ENCODE peak calls at places on chromosomes 12 and 14, in six cellular contexts. O is nucleus accumbens, Z is SW480, D is progenitor cell of endocrine pancreas, U is Kasumi-1, Y is astrocyte of the spinal cord. L is an unnamed sample.

GRCh38 chr12:100498141-100498540 is 24.5 kb downstream of the NR1H4 start:
- DNase-seq in O (no peak), Z (no peak), D (no peak), U (no peak), Y (no peak), L (no peak)

GRCh38 chr12:56995930-56996496 is 10.3 kb downstream of the ZBTB39 start:
- DNase-seq in O (no peak), Z (no peak), D (no peak), U (no peak), Y (no peak), L (no peak)

GRCh38 chr14:32813401-32813800 is 125.3 kb upstream of the NPAS3 start:
- DNase-seq in O (no peak), Z (no peak), D (no peak), U (no peak), Y (peak; percentile 12), L (no peak)

GRCh38 chr14:37179896-37180502 is 7.6 kb upstream of the SLC25A21 start:
- DNase-seq in O (no peak), Z (no peak), D (no peak), U (no peak), Y (no peak), L (no peak)

GRCh38 chr14:36066636-36067035 is 109.9 kb downstream of the PTCSC3 start:
- DNase-seq in O (no peak), Z (no peak), D (no peak), U (no peak), Y (no peak), L (peak; percentile 41)

GRCh38 chr14:54772451-54772881 is 130.2 kb downstream of the GCH1 start:
- DNase-seq in O (no peak), Z (no peak), D (no peak), U (no peak), Y (peak; percentile 61), L (peak; percentile 13)

GRCh38 chr14:61601923-61602732 is 93.2 kb upstream of the HIF1A start:
- DNase-seq in O (no peak), Z (no peak), D (no peak), U (peak; percentile 55), Y (peak; percentile 23), L (no peak)

GRCh38 chr12:68334136-68334535 is 2.0 kb upstream of the MDM1 start:
- DNase-seq in O (no peak), Z (peak; percentile 12), D (no peak), U (no peak), Y (no peak), L (no peak)

GRCh38 chr14:22838631-22839041 is 2.3 kb downstream of the MMP14 start:
- DNase-seq in O (no peak), Z (no peak), D (no peak), U (peak; percentile 59), Y (peak; percentile 80), L (no peak)

GRCh38 chr12:122452701-122453285 is 30.3 kb upstream of the CLIP1 start:
- DNase-seq in O (no peak), Z (no peak), D (no peak), U (no peak), Y (no peak), L (no peak)

GRCh38 chr12:92290016-92290685 is 144.5 kb upstream of the BTG1 start:
- DNase-seq in O (no peak), Z (no peak), D (no peak), U (no peak), Y (peak; percentile 57), L (peak; percentile 38)

GRCh38 chr12:131101703-131102492 is 148.2 kb downstream of the ADGRD1 start:
- DNase-seq in O (no peak), Z (no peak), D (no peak), U (peak; percentile 28), Y (no peak), L (no peak)

GRCh38 chr12:21697829-21698630 is 40.4 kb upstream of the LDHB start:
- DNase-seq in O (no peak), Z (peak; percentile 22), D (no peak), U (peak; percentile 44), Y (peak; percentile 41), L (no peak)

GRCh38 chr12:30019386-30020140 is 235.8 kb upstream of the TMTC1 start:
- DNase-seq in O (no peak), Z (no peak), D (no peak), U (no peak), Y (no peak), L (no peak)

GRCh38 chr12:92139634-92140555 is 5.8 kb downstream of the BTG1 start:
- DNase-seq in O (no peak), Z (peak; percentile 61), D (no peak), U (no peak), Y (peak; percentile 64), L (no peak)

GRCh38 chr12:84455598-84455997 is 457.0 kb downstream of the SLC6A15 start:
- DNase-seq in O (no peak), Z (no peak), D (no peak), U (no peak), Y (no peak), L (no peak)

GRCh38 chr12:15712823-15713663 is 76.1 kb downstream of the EPS8 start:
- DNase-seq in O (no peak), Z (peak; percentile 78), D (no peak), U (no peak), Y (no peak), L (no peak)

GRCh38 chr12:4265280-4265679 is 8.3 kb upstream of the CCND2 start:
- DNase-seq in O (no peak), Z (no peak), D (no peak), U (no peak), Y (no peak), L (no peak)

GRCh38 chr14:38252066-38252710 is 3.7 kb downstream of the CLEC14A start:
- DNase-seq in O (no peak), Z (no peak), D (no peak), U (no peak), Y (no peak), L (no peak)

GRCh38 chr12:75717902-75718301 is 206.5 kb upstream of the KRR1 start:
- DNase-seq in O (no peak), Z (no peak), D (no peak), U (no peak), Y (no peak), L (no peak)

GRCh38 chr12:78392918-78393317 is 471.7 kb upstream of the SYT1 start:
- DNase-seq in O (no peak), Z (peak; percentile 7), D (no peak), U (peak; percentile 24), Y (peak; percentile 44), L (no peak)

GRCh38 chr12:15256760-15257159 is 35.5 kb upstream of the RERG start:
- DNase-seq in O (no peak), Z (no peak), D (no peak), U (no peak), Y (no peak), L (no peak)

GRCh38 chr12:27922591-27923139 is 49.9 kb downstream of the PTHLH start:
- DNase-seq in O (no peak), Z (no peak), D (no peak), U (no peak), Y (peak; percentile 50), L (peak; percentile 75)

GRCh38 chr14:104792101-104792884 is 3.3 kb downstream of the AKT1 start:
- DNase-seq in O (no peak), Z (no peak), D (no peak), U (no peak), Y (no peak), L (no peak)

GRCh38 chr12:77999074-77999715 is 168.5 kb downstream of the NAV3 start:
- DNase-seq in O (no peak), Z (no peak), D (no peak), U (peak; percentile 87), Y (no peak), L (no peak)

GRCh38 chr12:95766356-95767019 is 24.1 kb downstream of the NTN4 start:
- DNase-seq in O (no peak), Z (no peak), D (no peak), U (no peak), Y (no peak), L (no peak)

GRCh38 chr14:100547633-100548294 is 39.5 kb downstream of the BEGAIN start:
- DNase-seq in O (no peak), Z (peak; percentile 81), D (no peak), U (peak; percentile 94), Y (peak; percentile 64), L (peak; percentile 53)

GRCh38 chr14:74019408-74019714 is 212 bp downstream of the BBOF1 start:
- DNase-seq in O (no peak), Z (no peak), D (no peak), U (no peak), Y (no peak), L (peak; percentile 16)

GRCh38 chr14:83251402-83251801 is 1717.7 kb upstream of the SEL1L start:
- DNase-seq in O (no peak), Z (no peak), D (no peak), U (no peak), Y (no peak), L (no peak)

GRCh38 chr12:77319141-77319540 is 253.8 kb upstream of the E2F7 start:
- DNase-seq in O (no peak), Z (no peak), D (no peak), U (no peak), Y (no peak), L (no peak)

GRCh38 chr14:102317564-102318248 is 1.8 kb upstream of the ZNF839 start:
- DNase-seq in O (no peak), Z (peak; percentile 62), D (no peak), U (peak; percentile 86), Y (no peak), L (no peak)

GRCh38 chr12:106978035-106978800 is 8.7 kb downstream of the MTERF2 start:
- DNase-seq in O (no peak), Z (no peak), D (no peak), U (peak; percentile 70), Y (peak; percentile 49), L (no peak)

GRCh38 chr14:65131176-65131765 is 29.0 kb upstream of the MAX start:
- DNase-seq in O (no peak), Z (peak; percentile 99), D (no peak), U (no peak), Y (peak; percentile 21), L (peak; percentile 41)

GRCh38 chr12:42426733-42427132 is 100.8 kb downstream of the PPHLN1 start:
- DNase-seq in O (no peak), Z (no peak), D (no peak), U (no peak), Y (peak; percentile 72), L (peak; percentile 78)

GRCh38 chr12:66664076-66664475 is 14.8 kb downstream of the GRIP1 start:
- DNase-seq in O (no peak), Z (no peak), D (no peak), U (no peak), Y (no peak), L (no peak)

GRCh38 chr12:55499231-55499630 is 7.1 kb downstream of the OR6C68 start:
- DNase-seq in O (no peak), Z (no peak), D (no peak), U (no peak), Y (no peak), L (no peak)

GRCh38 chr14:36028218-36028617 is 148.3 kb downstream of the PTCSC3 start:
- DNase-seq in O (no peak), Z (no peak), D (no peak), U (no peak), Y (no peak), L (no peak)

GRCh38 chr12:115749485-115749884 is 528.0 kb downstream of the MED13L start:
- DNase-seq in O (no peak), Z (no peak), D (no peak), U (no peak), Y (no peak), L (no peak)

GRCh38 chr12:4579305-4580097 is 17.5 kb downstream of the DYRK4 start:
- DNase-seq in O (no peak), Z (peak; percentile 29), D (no peak), U (peak; percentile 19), Y (no peak), L (no peak)